ENCODE peak calls at places on chromosomes 16 and 17, in six cellular contexts. L, I, U, D, Z and X are unnamed samples.

GRCh38 chr16:72195609-72196008 is 23.7 kb upstream of the PMFBP1 start:
- DNase-seq in U (no peak), L (no peak), D (no peak), I (peak; percentile 26), Z (no peak), X (peak; percentile 12)

GRCh38 chr16:68490829-68491575 is 42.7 kb upstream of the SMPD3 start:
- DNase-seq in I (no peak), D (peak; percentile 5), Z (no peak), L (no peak), U (no peak), X (no peak)

GRCh38 chr16:51155901-51156810 is 5.1 kb upstream of the SALL1 start:
- DNase-seq in Z (no peak), D (no peak), L (no peak), U (no peak), I (peak; percentile 31), X (no peak)

GRCh38 chr17:3890082-3890892 is 2.6 kb downstream of the CAMKK1 start:
- DNase-seq in L (peak; percentile 53), U (peak; percentile 30), I (no peak), D (no peak), Z (peak; percentile 72), X (no peak)

GRCh38 chr16:78045865-78046581 is 23.7 kb downstream of the CLEC3A start:
- DNase-seq in Z (peak; percentile 55), D (peak; percentile 13), I (peak; percentile 99), U (peak; percentile 47), L (peak; percentile 55), X (peak; percentile 88)

GRCh38 chr17:38746893-38747384 is 1.2 kb downstream of the PCGF2 start:
- DNase-seq in I (peak; percentile 41), D (no peak), Z (no peak), U (no peak), L (no peak), X (no peak)

GRCh38 chr16:55487048-55487803 is 8.2 kb downstream of the MMP2 start:
- DNase-seq in L (no peak), I (no peak), D (no peak), Z (no peak), U (no peak), X (no peak)

GRCh38 chr17:57355090-57355859 is 99.0 kb downstream of the MSI2 start:
- DNase-seq in I (no peak), U (no peak), D (no peak), Z (peak; percentile 54), L (no peak), X (no peak)

GRCh38 chr16:54336805-54337204 is 50.2 kb upstream of the IRX3 start:
- DNase-seq in Z (no peak), U (no peak), D (no peak), I (no peak), L (no peak), X (no peak)

GRCh38 chr16:86590501-86591144 is 12.3 kb downstream of the FOXL1 start:
- DNase-seq in D (peak; percentile 84), L (no peak), I (no peak), U (no peak), Z (no peak), X (no peak)

GRCh38 chr16:74771656-74772315 is 2.8 kb downstream of the FA2H start:
- DNase-seq in Z (no peak), I (no peak), U (no peak), D (no peak), L (no peak), X (no peak)